ENCODE peak calls at places on chromosomes 7 and 10, in seven cellular contexts. N is mesendoderm, Y is H1, C is H9, G is trophoblast cell, W is IMR-90, K is mesenchymal stem cell. A is an unnamed sample.

GRCh38 chr7:303425-303824 is 13.5 kb downstream of the FOXL3 start:
- DNase-seq in Y (no peak), K (no peak), C (no peak), N (no peak), W (no peak), G (no peak), A (no peak)

GRCh38 chr10:78594938-78595645 is 473.7 kb upstream of the ZMIZ1 start:
- DNase-seq in Y (no peak), N (no peak), K (no peak), C (peak; percentile 12), W (no peak), G (no peak), A (no peak)

GRCh38 chr7:140649566-140650205 is 9.1 kb upstream of the DENND2A start:
- DNase-seq in C (no peak), K (no peak), N (peak; percentile 48), Y (no peak), G (no peak), W (peak; percentile 66), A (no peak)

GRCh38 chr10:68550747-68551411 is 9.3 kb upstream of the TET1 start:
- DNase-seq in C (peak; percentile 81), Y (peak; percentile 65), K (peak; percentile 86), G (peak; percentile 92), W (peak; percentile 82), N (peak; percentile 96), A (peak; percentile 73)

GRCh38 chr7:27994639-27995038 is 186.0 kb downstream of the JAZF1 start:
- DNase-seq in W (peak; percentile 22), G (no peak), C (no peak), K (peak; percentile 57), Y (no peak), N (no peak), A (no peak)

GRCh38 chr10:14612873-14613569 is 161.7 kb downstream of the FAM107B start:
- DNase-seq in W (no peak), Y (no peak), N (no peak), G (no peak), K (no peak), C (no peak), A (no peak)

GRCh38 chr7:151233111-151233701 is 923 bp downstream of the CHPF2 start:
- DNase-seq in K (peak; percentile 83), Y (no peak), W (peak; percentile 89), G (peak; percentile 29), C (no peak), N (peak; percentile 56), A (no peak)

GRCh38 chr7:152200395-152200794 is 174.9 kb downstream of the GALNT11 start:
- DNase-seq in K (no peak), N (no peak), G (no peak), W (no peak), C (no peak), Y (no peak), A (no peak)

GRCh38 chr7:35729061-35729783 is 34.3 kb upstream of the HERPUD2 start:
- DNase-seq in Y (no peak), C (no peak), N (no peak), K (no peak), W (no peak), G (peak; percentile 37), A (no peak)

GRCh38 chr7:152336754-152337368 is 98.9 kb downstream of the KMT2C start:
- DNase-seq in Y (no peak), G (peak; percentile 61), W (peak; percentile 48), N (peak; percentile 65), C (peak; percentile 38), K (peak; percentile 58), A (peak; percentile 6)

GRCh38 chr7:134835463-134835823 is 56.0 kb downstream of the CALD1 start:
- DNase-seq in C (no peak), N (no peak), G (no peak), Y (no peak), K (no peak), W (no peak), A (no peak)

GRCh38 chr7:149459540-149460433 is 1.1 kb downstream of the ZNF777 start:
- DNase-seq in Y (peak; percentile 54), G (peak; percentile 39), C (no peak), N (peak; percentile 14), W (no peak), K (peak; percentile 20), A (peak; percentile 8)

GRCh38 chr7:138386821-138387220 is 73.2 kb upstream of the TRIM24 start:
- DNase-seq in C (no peak), Y (no peak), W (no peak), N (no peak), K (no peak), G (peak; percentile 92), A (no peak)
- H3K27ac ChIP-seq in C (no peak overlapping the region), Y (no peak overlapping the region), W (no peak overlapping the region), N (no peak overlapping the region), K (no peak overlapping the region), G (no peak overlapping the region), A (no peak overlapping the region)

GRCh38 chr10:69573056-69573806 is at the start of gene NEUROG3:
- DNase-seq in Y (peak; percentile 79), N (peak; percentile 52), G (peak; percentile 3), W (no peak), C (peak; percentile 50), K (no peak), A (no peak)

GRCh38 chr10:69572159-69573055 is 815 bp downstream of the NEUROG3 start:
- DNase-seq in C (peak; percentile 57), Y (peak; percentile 71), G (no peak), K (peak; percentile 2), W (peak; percentile 2), N (no peak), A (no peak)

GRCh38 chr10:69569144-69569934 is 3.9 kb downstream of the NEUROG3 start:
- DNase-seq in C (no peak), N (no peak), G (no peak), Y (peak; percentile 80), W (no peak), K (no peak), A (no peak)

GRCh38 chr10:69570050-69570816 is 3.0 kb downstream of the NEUROG3 start:
- DNase-seq in C (peak; percentile 44), Y (peak; percentile 62), N (no peak), W (no peak), K (no peak), G (no peak), A (no peak)

DNA sequence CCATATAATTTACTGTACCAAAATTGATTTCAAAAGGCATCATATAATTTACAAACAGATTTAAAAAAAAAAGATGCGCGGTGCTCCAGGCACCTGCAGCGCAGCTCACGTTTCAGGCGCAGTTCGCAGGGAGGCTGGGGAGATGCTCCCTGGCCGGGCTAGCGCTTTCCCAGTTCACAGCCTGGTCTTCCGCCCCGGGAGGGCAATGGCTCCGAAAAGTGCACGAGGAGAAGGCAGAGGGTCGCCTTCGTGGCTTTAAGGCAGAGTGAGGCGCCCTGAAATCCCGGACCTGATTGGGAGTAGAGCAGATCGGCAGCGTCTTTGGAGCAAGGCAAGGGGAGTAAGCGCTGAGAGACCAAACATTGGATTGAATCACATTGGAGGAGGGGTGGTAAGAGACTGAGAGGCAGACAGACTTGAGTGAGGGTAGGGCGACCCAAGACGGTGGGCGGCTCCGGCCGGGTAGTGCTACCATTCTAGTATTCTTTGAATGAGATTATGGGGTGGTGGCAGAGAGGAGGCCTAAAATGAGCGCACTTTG is 1.5 kb downstream of the NEUROG3 start:
- DNase-seq in N (no peak), G (no peak), W (no peak), Y (peak; percentile 61), K (no peak), C (peak; percentile 55), A (no peak)
- H3K23ac ChIP-seq in N (no peak overlapping the region), G (no peak overlapping the region), W (no peak overlapping the region), Y (no peak overlapping the region), K (no peak overlapping the region), C (no peak overlapping the region), A (no peak overlapping the region)

GRCh38 chr7:101370836-101371235 is 8.2 kb downstream of the COL26A1 start:
- DNase-seq in K (no peak), N (no peak), W (no peak), C (no peak), G (no peak), Y (no peak), A (no peak)
- H4K8ac ChIP-seq in K (no peak overlapping the region), N (no peak overlapping the region), W (no peak overlapping the region), C (no peak overlapping the region), G (peak overlapping the region; percentile 23), Y (no peak overlapping the region), A (no peak overlapping the region)

GRCh38 chr10:104318096-104318725 is 20.1 kb downstream of the ITPRIP start:
- DNase-seq in W (no peak), C (no peak), N (no peak), K (no peak), Y (no peak), G (peak; percentile 50), A (no peak)

GRCh38 chr10:104314591-104315485 is 23.4 kb downstream of the ITPRIP start:
- DNase-seq in W (no peak), G (peak; percentile 73), K (no peak), N (no peak), Y (no peak), C (peak; percentile 37), A (no peak)

GRCh38 chr10:104315486-104315921 is 22.8 kb downstream of the ITPRIP start:
- DNase-seq in W (no peak), N (no peak), C (no peak), G (no peak), K (no peak), Y (no peak), A (no peak)

GRCh38 chr10:104317195-104318095 is 20.8 kb downstream of the ITPRIP start:
- DNase-seq in W (peak; percentile 81), G (peak; percentile 81), Y (no peak), N (peak; percentile 90), K (peak; percentile 53), C (no peak), A (no peak)

GRCh38 chr10:104316321-104317099 is 21.8 kb downstream of the ITPRIP start:
- DNase-seq in N (peak; percentile 56), C (no peak), K (no peak), Y (no peak), W (no peak), G (no peak), A (no peak)
- H3K27ac ChIP-seq in N (no peak overlapping the region), C (no peak overlapping the region), K (no peak overlapping the region), Y (peak overlapping the region; percentile 13), W (peak overlapping the region; percentile 44), G (no peak overlapping the region), A (no peak overlapping the region)

GRCh38 chr7:106450716-106451115 is 165.9 kb upstream of the NAMPT start:
- DNase-seq in G (no peak), Y (no peak), W (no peak), K (no peak), N (no peak), C (no peak), A (no peak)

GRCh38 chr7:106448992-106449859 is 164.4 kb upstream of the NAMPT start:
- DNase-seq in W (no peak), N (peak; percentile 31), K (no peak), Y (no peak), G (no peak), C (no peak), A (no peak)

GRCh38 chr7:106448346-106448991 is 163.7 kb upstream of the NAMPT start:
- DNase-seq in Y (no peak), N (no peak), G (no peak), C (no peak), W (no peak), K (no peak), A (no peak)

GRCh38 chr7:106452031-106452851 is 167.5 kb upstream of the NAMPT start:
- DNase-seq in G (no peak), N (peak; percentile 31), Y (no peak), K (no peak), C (no peak), W (no peak), A (no peak)

GRCh38 chr7:106451171-106451570 is 166.4 kb upstream of the NAMPT start:
- DNase-seq in C (no peak), Y (no peak), N (no peak), K (no peak), W (no peak), G (no peak), A (no peak)
- H3K23ac ChIP-seq in C (no peak overlapping the region), Y (no peak overlapping the region), N (no peak overlapping the region), K (no peak overlapping the region), W (no peak overlapping the region), G (no peak overlapping the region), A (no peak overlapping the region)

A was measured in neuronal stem cell.